ENCODE peak calls at places on chromosome 3, in seven cellular contexts. O is activated CD4-positive, CD25-positive, alpha-beta regulatory T cell treated with anti-CD3 and anti-CD28 coated beads, Interleukin-2, amount 50 U/mL, for 72 hours; C is NCI-H82; Z is progenitor cell of endocrine pancreas; D is occipital lobe; H is iPS-NIHi11; W is activated effector memory CD4-positive, alpha-beta T cell treated with Interleukin-2 at 50 U/mL for 16 hours. R is an unnamed sample.

GRCh38 chr3:196193738-196194541 is 17.3 kb downstream of the ZDHHC19 start:
- DNase-seq in O (no peak), Z (no peak), W (no peak), D (no peak), H (no peak), C (no peak), R (no peak)

GRCh38 chr3:172203522-172204258 is 164.3 kb downstream of the FNDC3B start:
- DNase-seq in W (no peak), O (no peak), Z (no peak), D (peak; percentile 54), C (no peak), H (no peak), R (no peak)

GRCh38 chr3:42117175-42118008 is 26.2 kb downstream of the TRAK1 start:
- DNase-seq in C (no peak), H (peak; percentile 67), O (no peak), Z (no peak), D (peak; percentile 42), W (no peak), R (peak; percentile 79)

GRCh38 chr3:46163551-46163981 is 44.5 kb downstream of the CCR1 start:
- DNase-seq in O (no peak), H (no peak), C (no peak), D (no peak), W (no peak), Z (no peak), R (no peak)

GRCh38 chr3:18809640-18810305 is 338.5 kb upstream of the KCNH8 start:
- DNase-seq in D (no peak), O (no peak), W (no peak), Z (no peak), H (no peak), C (no peak), R (no peak)

GRCh38 chr3:73143821-73144237 is 82.4 kb downstream of the EBLN2 start:
- DNase-seq in O (no peak), Z (no peak), C (peak; percentile 17), D (no peak), H (no peak), W (no peak), R (no peak)

GRCh38 chr3:89107461-89108035 is at the start of gene EPHA3:
- DNase-seq in Z (peak; percentile 14), D (peak; percentile 74), W (peak; percentile 10), C (peak; percentile 85), H (peak; percentile 77), O (peak; percentile 32), R (peak; percentile 84)

GRCh38 chr3:58222161-58222724 is 11.5 kb upstream of the DNASE1L3 start:
- DNase-seq in W (no peak), Z (no peak), C (no peak), D (no peak), O (no peak), H (no peak), R (no peak)

GRCh38 chr3:150237490-150237889 is 170.6 kb upstream of the TSC22D2 start:
- DNase-seq in D (no peak), Z (no peak), W (no peak), O (no peak), H (no peak), C (no peak), R (no peak)

GRCh38 chr3:33186524-33187367 is 31.9 kb downstream of the SUSD5 start:
- DNase-seq in O (no peak), C (no peak), W (no peak), H (no peak), D (no peak), Z (no peak), R (no peak)

GRCh38 chr3:170321326-170322034 is 36.0 kb upstream of the SKIL start:
- DNase-seq in Z (no peak), C (no peak), H (peak; percentile 31), D (no peak), O (no peak), W (no peak), R (no peak)

GRCh38 chr3:152905631-152906030 is 70.7 kb downstream of the P2RY1 start:
- DNase-seq in D (no peak), O (no peak), Z (no peak), C (no peak), H (no peak), W (no peak), R (no peak)

GRCh38 chr3:193996641-193997089 is 139.3 kb upstream of the HES1 start:
- DNase-seq in W (no peak), O (no peak), D (no peak), Z (no peak), H (peak; percentile 39), C (no peak), R (peak; percentile 37)

GRCh38 chr3:196207159-196207832 is 3.9 kb downstream of the ZDHHC19 start:
- DNase-seq in C (no peak), O (no peak), Z (no peak), D (no peak), H (peak; percentile 80), W (peak; percentile 24), R (peak; percentile 58)

GRCh38 chr3:66666362-66666761 is 165.5 kb upstream of the LRIG1 start:
- DNase-seq in D (no peak), C (no peak), Z (no peak), H (no peak), O (no peak), W (no peak), R (no peak)

GRCh38 chr3:16885948-16886683 is 1.4 kb downstream of the PLCL2 start:
- DNase-seq in H (no peak), C (no peak), Z (no peak), D (no peak), O (no peak), W (no peak), R (no peak)

GRCh38 chr3:177679568-177680441 is 482.5 kb upstream of the TBL1XR1 start:
- DNase-seq in D (no peak), O (no peak), Z (no peak), H (no peak), C (no peak), W (peak; percentile 1), R (no peak)

GRCh38 chr3:25885544-25885943 is 95.7 kb downstream of the OXSM start:
- DNase-seq in H (peak; percentile 35), C (no peak), D (no peak), Z (no peak), W (no peak), O (no peak), R (no peak)

GRCh38 chr3:187286467-187287059 is 5.0 kb downstream of the MASP1 start:
- DNase-seq in Z (no peak), H (no peak), C (no peak), O (no peak), D (no peak), W (no peak), R (no peak)

GRCh38 chr3:194879126-194879887 is 193.6 kb downstream of the FAM43A start:
- DNase-seq in D (no peak), Z (no peak), H (no peak), O (no peak), C (no peak), W (no peak), R (no peak)

GRCh38 chr3:64259646-64260045 is 34.4 kb upstream of the PRICKLE2 start:
- DNase-seq in D (no peak), O (no peak), C (no peak), Z (no peak), H (no peak), W (no peak), R (no peak)

GRCh38 chr3:97872209-97873042 is 50.6 kb downstream of the CRYBG3 start:
- DNase-seq in H (no peak), O (no peak), W (peak; percentile 0), C (no peak), D (no peak), Z (no peak), R (no peak)

GRCh38 chr3:138946554-138947302 is at the start of the genes FOXL2 and FOXL2NB:
- DNase-seq in Z (peak; percentile 22), H (peak; percentile 38), W (no peak), C (peak; percentile 50), D (no peak), O (no peak), R (peak; percentile 84)

GRCh38 chr3:152477422-152477821 is 208.7 kb downstream of the MBNL1 start:
- DNase-seq in Z (no peak), H (no peak), D (no peak), W (no peak), O (no peak), C (no peak), R (no peak)

GRCh38 chr3:140753865-140754754 is 76.2 kb downstream of the TRIM42 start:
- DNase-seq in Z (no peak), H (no peak), O (no peak), C (no peak), W (no peak), D (no peak), R (peak; percentile 30)

GRCh38 chr3:81823882-81824395 is 62.5 kb upstream of the GBE1 start:
- DNase-seq in O (no peak), W (no peak), Z (no peak), C (peak; percentile 30), H (no peak), D (no peak), R (peak; percentile 55)

GRCh38 chr3:73500321-73500720 is 124.4 kb downstream of the PDZRN3 start:
- DNase-seq in C (peak; percentile 92), H (no peak), W (no peak), D (no peak), O (no peak), Z (no peak), R (no peak)

GRCh38 chr3:152047465-152047864 is 174.0 kb downstream of the SUCNR1 start:
- DNase-seq in D (no peak), C (no peak), H (no peak), W (no peak), O (no peak), Z (no peak), R (no peak)

GRCh38 chr3:18559323-18559972 is 134.3 kb upstream of the SATB1 start:
- DNase-seq in C (peak; percentile 73), Z (peak; percentile 10), D (no peak), W (peak; percentile 7), H (peak; percentile 68), O (peak; percentile 33), R (peak; percentile 88)

GRCh38 chr3:41188291-41188690 is 11.0 kb upstream of the CTNNB1 start:
- DNase-seq in W (no peak), C (no peak), Z (no peak), H (no peak), D (no peak), O (no peak), R (no peak)

R was measured in GM23338.